ENCODE peak calls at places on chromosomes 2 and 18, in five cellular contexts. A is activated CD4-positive, CD25-positive, alpha-beta regulatory T cell treated with anti-CD3 and anti-CD28 coated beads, Interleukin-2, amount 50 U/mL, for 24 hours; R is HCT116; W is T-helper 17 cell; K is Right ventricle myocardium superior. C is an unnamed sample.

GRCh38 chr2:241312082-241312481 is 3.4 kb downstream of the HDLBP start:
- ATAC-seq in R (no peak), A (no peak), W (no peak), K (no peak), C (no peak)

GRCh38 chr18:23135679-23136325 is 517 bp downstream of the CABLES1 start:
- ATAC-seq in R (peak; percentile 34), W (peak; percentile 52), A (peak; percentile 37), K (peak; percentile 18), C (peak; percentile 51)

GRCh38 chr2:172921538-172922236 is 154.0 kb upstream of the MAP3K20 start:
- ATAC-seq in R (no peak), W (no peak), A (no peak), K (no peak), C (no peak)

GRCh38 chr2:23525137-23525765 is 140.3 kb downstream of the KLHL29 start:
- ATAC-seq in A (no peak), W (no peak), K (no peak), R (no peak), C (no peak)

GRCh38 chr18:3966985-3967856 is 487.9 kb downstream of the DLGAP1 start:
- ATAC-seq in A (no peak), W (no peak), R (no peak), K (peak; percentile 79), C (peak; percentile 35)

GRCh38 chr2:99860720-99861375 is 281.5 kb downstream of the AFF3 start:
- ATAC-seq in R (no peak), A (no peak), W (no peak), K (no peak), C (no peak)

GRCh38 chr18:60235164-60235563 is 137.4 kb downstream of the MC4R start:
- ATAC-seq in A (no peak), W (no peak), R (no peak), K (no peak), C (no peak)

GRCh38 chr2:154489271-154489858 is 209.1 kb upstream of the KCNJ3 start:
- ATAC-seq in K (no peak), A (no peak), W (no peak), R (no peak), C (no peak)

GRCh38 chr2:68732533-68732932 is 2.1 kb upstream of the ARHGAP25 start:
- ATAC-seq in R (no peak), K (no peak), A (no peak), W (no peak), C (no peak)

GRCh38 chr18:50560681-50561629 is 1.1 kb downstream of the MAPK4 start:
- ATAC-seq in W (no peak), A (no peak), K (peak; percentile 47), R (peak; percentile 13), C (no peak)

GRCh38 chr2:29023188-29023587 is 42.1 kb downstream of the TOGARAM2 start:
- ATAC-seq in K (no peak), W (no peak), R (no peak), A (no peak), C (no peak)

GRCh38 chr2:68775272-68775847 is 40.7 kb downstream of the ARHGAP25 start:
- ATAC-seq in K (peak; percentile 17), W (no peak), A (no peak), R (no peak), C (peak; percentile 17)

GRCh38 chr18:9787716-9788115 is 79.6 kb downstream of the RAB31 start:
- ATAC-seq in K (no peak), A (no peak), W (no peak), R (no peak), C (no peak)

GRCh38 chr2:54546518-54546917 is 90.4 kb downstream of the SPTBN1 start:
- ATAC-seq in A (no peak), R (no peak), K (no peak), W (no peak), C (no peak)

GRCh38 chr2:88099798-88100488 is 27.9 kb downstream of the FABP1 start:
- ATAC-seq in A (no peak), R (peak; percentile 98), K (peak; percentile 55), W (no peak), C (no peak)

GRCh38 chr2:226971029-226971584 is 135.3 kb downstream of the RHBDD1 start:
- ATAC-seq in A (no peak), K (no peak), R (no peak), W (no peak), C (peak; percentile 72)

GRCh38 chr2:71801969-71802368 is 345.7 kb downstream of the CYP26B1 start:
- ATAC-seq in A (no peak), K (peak; percentile 85), R (peak; percentile 75), W (no peak), C (no peak)

GRCh38 chr2:75211371-75211770 is 12.1 kb upstream of the TACR1 start:
- ATAC-seq in R (no peak), W (peak; percentile 60), A (no peak), K (no peak), C (no peak)

GRCh38 chr2:237818066-237818473 is 19.5 kb downstream of the RBM44 start:
- ATAC-seq in R (no peak), A (no peak), K (no peak), W (no peak), C (no peak)

GRCh38 chr2:127864877-127865276 is 6.9 kb upstream of the POLR2D start:
- ATAC-seq in K (no peak), W (no peak), A (no peak), R (peak; percentile 87), C (no peak)

GRCh38 chr2:96495983-96496382 is 9.2 kb downstream of the NEURL3 start:
- ATAC-seq in W (no peak), R (no peak), K (no peak), A (no peak), C (no peak)

GRCh38 chr2:60634443-60634842 is 81.0 kb upstream of the BCL11A start:
- ATAC-seq in K (no peak), W (no peak), A (no peak), R (no peak), C (no peak)

GRCh38 chr2:58056201-58056916 is 9.8 kb downstream of the VRK2 start:
- ATAC-seq in A (no peak), W (no peak), R (no peak), K (peak; percentile 85), C (no peak)

GRCh38 chr2:192128655-192129054 is 66.1 kb downstream of the TMEFF2 start:
- ATAC-seq in R (no peak), A (no peak), K (no peak), W (no peak), C (no peak)

GRCh38 chr18:79611040-79611681 is 68.4 kb upstream of the CTDP1 start:
- ATAC-seq in W (no peak), A (no peak), K (peak; percentile 66), R (peak; percentile 71), C (no peak)

GRCh38 chr2:121570665-121571055 is 40.0 kb downstream of the RNU4ATAC start:
- ATAC-seq in R (no peak), W (no peak), K (no peak), A (no peak), C (no peak)

GRCh38 chr2:50318147-50318546 is 713.8 kb downstream of the NRXN1 start:
- ATAC-seq in A (no peak), W (no peak), K (no peak), R (peak; percentile 40), C (no peak)

GRCh38 chr2:70460333-70460732 is 93.3 kb downstream of the TGFA start:
- ATAC-seq in K (no peak), W (no peak), R (peak; percentile 80), A (no peak), C (no peak)

GRCh38 chr2:160635488-160635887 is 141.9 kb upstream of the RBMS1 start:
- ATAC-seq in K (peak; percentile 66), W (no peak), A (no peak), R (no peak), C (no peak)

GRCh38 chr2:16142383-16143361 is 202.3 kb downstream of the MYCN start:
- ATAC-seq in W (peak; percentile 35), K (no peak), A (no peak), R (no peak), C (no peak)

GRCh38 chr2:134224005-134224404 is 29.9 kb upstream of the MGAT5 start:
- ATAC-seq in R (no peak), A (no peak), W (no peak), K (no peak), C (no peak)

GRCh38 chr2:222877556-222878278 is 16.9 kb downstream of the ACSL3 start:
- ATAC-seq in A (no peak), W (no peak), R (no peak), K (no peak), C (no peak)

C was measured in stimulated activated memory B cell treated with anti-CD40 and anti-IgM and Interleukin-4, amounts not matched to agents 10 μg/mL and 1 μg/mL and 100 μg/mL, for 72 hours.